ENCODE peak calls at places on chromosomes 11 and 22, in four cellular contexts. D is tibial artery, G is mammary epithelial cell, J is uterus. M is an unnamed sample. For H3K9me3 and H3K27me3, the result is how much of the 10 kb centered on the place peaks cover.

GRCh38 chr22:17678817-17679385 is 40.3 kb downstream of the BCL2L13 start:
- DNase-seq in J (no peak), D (no peak), G (no peak), M (no peak)

GRCh38 chr11:68838572-68838964 is 3.1 kb downstream of the CPT1A start:
- DNase-seq in D (peak), J (peak), G (no peak), M (peak)

GRCh38 chr11:123567466-123567865 is 87.0 kb downstream of the SCN3B start:
- DNase-seq in G (no peak), J (no peak), D (no peak), M (no peak)

GRCh38 chr11:73240190-73240781 is 22.2 kb downstream of the P2RY2 start:
- DNase-seq in G (peak), D (peak), J (peak), M (peak)

GRCh38 chr11:78560826-78561484 is 13.7 kb downstream of the NARS2 start:
- DNase-seq in G (no peak), J (no peak), D (no peak), M (no peak)

GRCh38 chr11:108871152-108871551 is 206.3 kb downstream of the DDX10 start:
- DNase-seq in D (no peak), G (peak), J (peak), M (no peak)

GRCh38 chr11:8070417-8071101 is 10.5 kb upstream of the TUB start:
- DNase-seq in G (peak), D (no peak), J (peak), M (no peak)

GRCh38 chr11:76620471-76620870 is 50.1 kb downstream of the LRRC32 start:
- DNase-seq in D (peak), G (peak), J (no peak), M (peak)

GRCh38 chr11:65291613-65292012 is 23.1 kb upstream of the CDC42EP2 start:
- DNase-seq in D (no peak), G (no peak), J (no peak), M (no peak)

GRCh38 chr22:31488988-31489617 is 539 bp downstream of the EIF4ENIF1 start:
- DNase-seq in J (peak), G (peak), D (no peak), M (peak)

GRCh38 chr11:2471048-2471803 is 26.4 kb downstream of the KCNQ1 start:
- DNase-seq in D (peak), G (no peak), J (no peak), M (no peak)

GRCh38 chr22:40238425-40239344 is 61.0 kb downstream of the TNRC6B start:
- DNase-seq in J (peak), D (peak), G (peak), M (no peak)

GRCh38 chr11:108697872-108698473 is 33.1 kb downstream of the DDX10 start:
- DNase-seq in G (peak), J (peak), D (peak), M (no peak)

GRCh38 chr22:28116261-28116673 is 197.2 kb upstream of the PITPNB start:
- DNase-seq in D (peak), J (peak), G (peak), M (peak)

GRCh38 chr22:37559901-37560681 is at the start of gene CDC42EP1:
- DNase-seq in G (no peak), J (no peak), D (peak), M (no peak)

GRCh38 chr22:19632671-19633148 is 81.6 kb upstream of the SEPTIN5 start:
- DNase-seq in G (peak), J (no peak), D (peak), M (no peak)

GRCh38 chr11:112157274-112157766 is 6.6 kb downstream of the IL18 start:
- DNase-seq in J (no peak), G (peak), D (no peak), M (no peak)

DNA sequence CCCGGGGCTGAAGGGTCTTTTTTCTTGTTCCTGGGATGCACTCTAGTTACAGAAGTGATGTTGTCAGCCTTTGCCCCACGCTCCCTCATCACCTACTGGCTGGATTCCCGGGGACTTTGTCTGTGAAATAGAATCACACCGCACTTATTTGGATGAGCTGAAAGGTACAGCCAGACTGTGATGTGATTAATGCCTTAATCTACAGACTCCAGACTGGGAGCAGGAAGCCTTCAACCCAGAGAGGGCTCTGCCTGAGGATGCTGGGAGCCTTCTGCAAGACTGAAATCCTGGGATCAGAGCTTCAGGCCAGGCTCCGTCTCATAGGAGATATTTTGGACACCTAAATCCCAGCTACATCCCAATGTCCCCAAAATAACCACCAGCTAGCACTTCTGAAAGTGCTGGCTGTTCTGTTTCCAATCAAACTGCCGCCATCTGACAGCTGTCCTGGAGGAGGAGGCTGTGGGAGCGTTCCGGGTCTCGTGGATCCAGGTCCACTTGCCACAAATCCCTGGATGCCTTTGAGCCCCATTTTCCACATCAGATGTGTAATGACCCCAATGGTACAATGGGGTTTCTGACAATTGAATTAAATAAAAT is 688.5 kb downstream of the TBC1D22A start:
- DNase-seq in D (no peak), G (no peak), J (no peak), M (no peak)
- H3K9me3 ChIP-seq in D (under half), G (under half), J (under half), M (under half)

DNA sequence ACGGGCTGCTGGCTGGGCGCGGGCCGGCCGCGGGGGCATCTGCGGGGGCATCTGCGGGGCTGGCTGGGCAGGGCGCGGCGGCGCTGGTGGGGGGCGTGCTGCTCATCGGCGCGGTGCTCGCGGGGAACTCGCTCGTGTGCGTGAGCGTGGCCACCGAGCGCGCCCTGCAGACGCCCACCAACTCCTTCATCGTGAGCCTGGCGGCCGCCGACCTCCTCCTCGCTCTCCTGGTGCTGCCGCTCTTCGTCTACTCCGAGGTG is 194 bp downstream of the DRD4 start:
- DNase-seq in G (no peak), D (no peak), J (no peak), M (no peak)
- H3K27me3 ChIP-seq in G (under half), D (under half), J (under half), M (under half)

GRCh38 chr11:91819743-91820142 is 404.9 kb upstream of the FAT3 start:
- DNase-seq in J (no peak), D (no peak), G (no peak), M (no peak)
- H3K9me3 ChIP-seq in J (under half), D (under half), G (under half), M (under half)

GRCh38 chr11:67413266-67413797 is 2.1 kb upstream of the CARNS1 start:
- DNase-seq in G (no peak), D (no peak), J (no peak), M (no peak)

GRCh38 chr11:67410984-67411784 is 4.3 kb upstream of the CARNS1 start:
- DNase-seq in D (no peak), G (no peak), J (no peak), M (no peak)

GRCh38 chr11:67411785-67412152 is 3.7 kb upstream of the CARNS1 start:
- DNase-seq in D (no peak), J (no peak), G (no peak), M (no peak)

GRCh38 chr11:67410369-67410831 is 5.1 kb upstream of the CARNS1 start:
- DNase-seq in G (no peak), J (no peak), D (no peak), M (no peak)

GRCh38 chr11:67412495-67413179 is 2.8 kb upstream of the CARNS1 start:
- DNase-seq in D (no peak), J (no peak), G (no peak), M (no peak)
- H3K27me3 ChIP-seq in D (under half), J (under half), G (under half), M (under half)

DNA sequence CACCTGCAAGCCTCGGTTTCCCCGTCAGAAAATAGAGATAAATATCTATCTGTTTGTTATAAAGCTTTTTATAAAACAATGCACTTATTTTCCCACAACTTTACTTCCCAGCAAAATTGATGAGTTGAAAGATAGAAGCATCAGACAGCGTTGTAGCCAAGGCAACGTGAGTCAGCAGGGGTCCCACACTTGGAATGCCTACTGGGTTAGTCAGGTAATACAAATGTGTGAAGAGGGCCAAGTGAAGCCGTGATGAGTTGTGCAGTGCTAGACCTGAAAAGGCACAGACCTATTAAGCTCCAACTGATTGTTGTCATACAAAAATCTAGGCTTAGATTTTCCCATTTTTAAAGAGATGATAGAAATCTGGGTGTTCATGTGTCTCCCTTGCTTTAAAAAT is 118.7 kb downstream of the PGR start:
- DNase-seq in G (no peak), J (no peak), D (no peak), M (no peak)
- H3K9me3 ChIP-seq in G (under half), J (under half), D (under half), M (under half)

GRCh38 chr22:22618448-22618847 is 26.0 kb upstream of the GGTLC2 start:
- DNase-seq in D (no peak), J (no peak), G (no peak), M (no peak)
- H3K27me3 ChIP-seq in D (under half), J (under half), G (under half), M (under half)

GRCh38 chr11:101345891-101346290 is 216.3 kb upstream of the PGR start:
- DNase-seq in J (no peak), D (no peak), G (no peak), M (no peak)
- H3K9me3 ChIP-seq in J (under half), D (under half), G (under half), M (under half)